ENCODE peak calls at places on chromosomes 4 and X, in four cellular contexts. R, M, L and P are unnamed samples.

GRCh38 chrX:30794497-30794896 is 94.6 kb downstream of the TAB3 start:
- DNase-seq in L (no peak), M (no peak), R (no peak), P (no peak)

GRCh38 chrX:13703589-13703988 is 14.7 kb downstream of the RAB9A start:
- DNase-seq in R (no peak), L (no peak), M (no peak), P (no peak)

GRCh38 chr4:67682266-67682665 is 18.7 kb downstream of the UBA6 start:
- DNase-seq in L (no peak), R (no peak), M (no peak), P (no peak)

GRCh38 chrX:39479856-39480255 is 617.9 kb downstream of the BCOR start:
- DNase-seq in L (no peak), M (no peak), R (no peak), P (no peak)

GRCh38 chr4:177921715-177922114 is 479.5 kb upstream of the AGA start:
- DNase-seq in R (no peak), L (no peak), M (no peak), P (no peak)

GRCh38 chrX:38817004-38817703 is 15.9 kb downstream of the MID1IP1 start:
- DNase-seq in R (peak), L (peak), M (no peak), P (no peak)

GRCh38 chr4:188930822-188931221 is 791.6 kb downstream of the TRIML1 start:
- DNase-seq in R (peak), M (no peak), L (no peak), P (no peak)

GRCh38 chr4:1187182-1187581 is 14.8 kb upstream of the SPON2 start:
- DNase-seq in M (no peak), R (peak), L (no peak), P (no peak)

GRCh38 chr4:86506591-86506990 is 87.5 kb upstream of the PTPN13 start:
- DNase-seq in L (no peak), M (no peak), R (peak), P (no peak)

GRCh38 chr4:107034982-107035710 is 967 bp downstream of the DKK2 start:
- DNase-seq in R (peak), L (no peak), M (no peak), P (peak)

GRCh38 chrX:143853488-143853887 is 30.4 kb upstream of the UBE2NL start:
- DNase-seq in M (no peak), L (no peak), R (peak), P (no peak)

GRCh38 chr4:8837181-8837811 is 34.3 kb downstream of the HMX1 start:
- DNase-seq in R (no peak), M (no peak), L (peak), P (peak)

GRCh38 chr4:91826186-91826585 is 477.6 kb upstream of the GRID2 start:
- DNase-seq in R (peak), L (no peak), M (no peak), P (no peak)

GRCh38 chr4:110088670-110089069 is 109.7 kb downstream of the ELOVL6 start:
- DNase-seq in L (no peak), R (peak), M (no peak), P (no peak)

GRCh38 chrX:12799118-12799517 is 7.9 kb downstream of the PRPS2 start:
- DNase-seq in L (no peak), R (no peak), M (no peak), P (no peak)

GRCh38 chr4:153181293-153182080 is 22.8 kb upstream of the TRIM2 start:
- DNase-seq in M (no peak), R (peak), L (no peak), P (peak)

GRCh38 chr4:146165840-146166239 is 9.7 kb upstream of the LSM6 start:
- DNase-seq in R (peak), L (no peak), M (no peak), P (no peak)

GRCh38 chr4:140944539-140944938 is 188.4 kb upstream of the TBC1D9 start:
- DNase-seq in M (no peak), R (no peak), L (no peak), P (no peak)

GRCh38 chr4:911871-912490 is 20.1 kb downstream of the GAK start:
- DNase-seq in R (no peak), M (no peak), L (peak), P (no peak)

GRCh38 chrX:69163936-69164741 is 1.1 kb downstream of the PJA1 start:
- DNase-seq in R (peak), L (peak), M (peak), P (no peak)

GRCh38 chr4:174209296-174209695 is 74.2 kb downstream of the FBXO8 start:
- DNase-seq in M (no peak), L (no peak), R (no peak), P (no peak)

GRCh38 chr4:48470570-48470969 is 12.6 kb upstream of the SLC10A4 start:
- DNase-seq in M (no peak), R (no peak), L (no peak), P (no peak)

GRCh38 chr4:125316391-125316780 is 1.6 kb downstream of the FAT4 start:
- DNase-seq in M (no peak), L (peak), R (no peak), P (no peak)

GRCh38 chrX:122244080-122244479 is 940.0 kb upstream of the GRIA3 start:
- DNase-seq in M (no peak), L (no peak), R (no peak), P (no peak)

GRCh38 chrX:122241959-122242358 is 942.1 kb upstream of the GRIA3 start:
- DNase-seq in L (no peak), M (no peak), R (no peak), P (no peak)

GRCh38 chrX:122246937-122247336 is 937.1 kb upstream of the GRIA3 start:
- DNase-seq in M (no peak), L (no peak), R (no peak), P (no peak)

GRCh38 chrX:122245943-122246342 is 938.1 kb upstream of the GRIA3 start:
- DNase-seq in L (no peak), R (no peak), M (no peak), P (no peak)

GRCh38 chrX:122245175-122245574 is 938.9 kb upstream of the GRIA3 start:
- DNase-seq in R (no peak), M (no peak), L (no peak), P (no peak)
- H3K4me3 ChIP-seq in R (no peak), M (no peak), L (no peak), P (no peak)

GRCh38 chrX:52263417-52263816 is 78.7 kb downstream of the MAGED4 start:
- DNase-seq in M (no peak), L (no peak), R (no peak), P (no peak)

GRCh38 chrX:52265713-52266112 is 81.0 kb downstream of the MAGED4 start:
- DNase-seq in L (no peak), R (no peak), M (no peak), P (no peak)

GRCh38 chrX:52261125-52261462 is 76.4 kb downstream of the MAGED4 start:
- DNase-seq in L (no peak), R (no peak), M (no peak), P (no peak)

GRCh38 chrX:52261463-52262194 is 76.9 kb downstream of the MAGED4 start:
- DNase-seq in L (peak), M (peak), R (peak), P (peak)

GRCh38 chrX:52262195-52262546 is 77.5 kb downstream of the MAGED4 start:
- DNase-seq in L (no peak), M (no peak), R (no peak), P (no peak)
- H3K27ac ChIP-seq in L (peak), M (no peak), R (no peak), P (peak)

GRCh38 chr4:176300036-176300435 is 19.7 kb upstream of the SPCS3 start:
- DNase-seq in L (no peak), R (no peak), M (no peak), P (no peak)

GRCh38 chr4:176298664-176299063 is 21.1 kb upstream of the SPCS3 start:
- DNase-seq in R (no peak), M (no peak), L (no peak), P (no peak)

GRCh38 chr4:176300565-176300964 is 19.2 kb upstream of the SPCS3 start:
- DNase-seq in L (no peak), M (no peak), R (no peak), P (no peak)

GRCh38 chr4:176303938-176304337 is 15.8 kb upstream of the SPCS3 start:
- DNase-seq in R (no peak), M (no peak), L (no peak), P (no peak)

GRCh38 chr4:176302283-176303275 is 17.2 kb upstream of the SPCS3 start:
- DNase-seq in R (peak), L (no peak), M (no peak), P (no peak)
- H3K4me3 ChIP-seq in R (peak), L (no peak), M (no peak), P (no peak)

GRCh38 chr4:113541933-113542332 is 219.6 kb downstream of the CAMK2D start:
- DNase-seq in M (no peak), L (no peak), R (no peak), P (no peak)

GRCh38 chr4:113553082-113553481 is 208.5 kb downstream of the CAMK2D start:
- DNase-seq in M (no peak), L (no peak), R (no peak), P (no peak)

GRCh38 chr4:113550510-113550909 is 211.0 kb downstream of the CAMK2D start:
- DNase-seq in M (no peak), L (no peak), R (no peak), P (no peak)

GRCh38 chr4:113548303-113548702 is 213.2 kb downstream of the CAMK2D start:
- DNase-seq in L (no peak), M (no peak), R (no peak), P (no peak)

DNA sequence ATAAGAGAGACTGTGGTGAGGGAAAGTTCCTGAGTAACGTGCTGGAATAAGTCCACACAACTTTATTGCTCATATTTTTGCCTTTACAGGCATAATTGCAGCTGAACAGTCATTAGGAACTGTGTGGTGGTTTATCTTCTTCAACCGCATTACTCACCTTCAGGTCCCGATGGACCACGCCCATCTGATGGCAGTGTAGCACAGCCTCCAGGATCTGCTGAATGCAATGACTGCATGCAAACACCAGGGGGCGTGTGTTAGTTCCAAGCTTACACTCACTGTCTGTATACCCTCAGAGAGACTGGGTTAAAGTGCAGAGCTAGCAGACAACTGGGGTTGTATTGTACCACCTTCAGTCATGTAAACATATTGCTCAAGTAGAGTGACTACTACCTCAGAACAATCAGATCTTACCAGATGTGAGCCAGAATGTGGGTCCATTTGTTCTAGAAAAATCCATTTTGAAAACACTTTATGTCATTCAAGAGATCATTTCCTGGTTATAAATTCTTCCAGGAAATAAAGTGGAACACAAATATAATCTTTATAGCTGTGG is 214.0 kb downstream of the CAMK2D start:
- DNase-seq in R (peak), M (peak), L (peak), P (peak)
- H3K27ac ChIP-seq in R (no peak), M (peak), L (peak), P (no peak)

GRCh38 chr4:80387390-80388283 is 52.1 kb downstream of the CFAP299 start:
- DNase-seq in R (no peak), M (no peak), L (peak), P (no peak)
- H3K4me3 ChIP-seq in R (no peak), M (no peak), L (no peak), P (no peak)